ENCODE peak calls at places on chromosomes 3 and 15, in five cellular contexts. T, K, E, Y and W are unnamed samples.

GRCh38 chr3:182725372-182726251 is 67.7 kb upstream of the ATP11B start:
- DNase-seq in E (no peak), T (no peak), Y (no peak), K (no peak), W (no peak)

GRCh38 chr15:77087213-77087612 is 16.3 kb upstream of the TSPAN3 start:
- DNase-seq in K (no peak), Y (no peak), E (no peak), T (no peak), W (no peak)

GRCh38 chr3:127056281-127056680 is 73.4 kb downstream of the PLXNA1 start:
- DNase-seq in K (no peak), T (no peak), E (no peak), Y (no peak), W (no peak)

GRCh38 chr3:125057186-125057850 is 1.5 kb upstream of the HEG1 start:
- DNase-seq in E (peak; percentile 50), T (no peak), Y (no peak), K (peak; percentile 77), W (no peak)

GRCh38 chr3:14223595-14223994 is 45.0 kb downstream of the LSM3 start:
- DNase-seq in K (no peak), T (no peak), E (no peak), Y (no peak), W (no peak)

GRCh38 chr15:67322481-67322880 is 67.9 kb downstream of the IQCH start:
- DNase-seq in E (no peak), T (no peak), Y (no peak), K (no peak), W (no peak)

GRCh38 chr15:40769310-40770146 is at the start of gene C15orf62:
- DNase-seq in E (peak; percentile 41), Y (peak; percentile 30), T (peak; percentile 94), K (no peak), W (no peak)

GRCh38 chr3:14925729-14926591 is 21.4 kb upstream of the NR2C2 start:
- DNase-seq in E (no peak), T (peak; percentile 71), Y (no peak), K (peak; percentile 39), W (no peak)

GRCh38 chr3:58452176-58452575 is 18.5 kb upstream of the PDHB start:
- DNase-seq in K (no peak), E (no peak), Y (no peak), T (no peak), W (no peak)

GRCh38 chr3:53643757-53644156 is 149.3 kb downstream of the CACNA1D start:
- DNase-seq in Y (no peak), K (no peak), T (no peak), E (no peak), W (no peak)
- TF ChIP-seq CTCF in Y (no peak), K (no peak), T (peak; percentile 39), E (no peak), W (no peak)

GRCh38 chr3:155195558-155195957 is 97.9 kb downstream of the STRIT1 start:
- DNase-seq in K (no peak), Y (no peak), E (no peak), T (no peak), W (no peak)

GRCh38 chr3:155192957-155193746 is 100.3 kb downstream of the STRIT1 start:
- DNase-seq in K (no peak), Y (no peak), T (no peak), E (no peak), W (no peak)

GRCh38 chr3:155193868-155194267 is 99.6 kb downstream of the STRIT1 start:
- DNase-seq in E (no peak), K (no peak), Y (no peak), T (no peak), W (no peak)

GRCh38 chr3:155196131-155197075 is 97.1 kb downstream of the STRIT1 start:
- DNase-seq in E (no peak), K (no peak), Y (no peak), T (no peak), W (no peak)

DNA sequence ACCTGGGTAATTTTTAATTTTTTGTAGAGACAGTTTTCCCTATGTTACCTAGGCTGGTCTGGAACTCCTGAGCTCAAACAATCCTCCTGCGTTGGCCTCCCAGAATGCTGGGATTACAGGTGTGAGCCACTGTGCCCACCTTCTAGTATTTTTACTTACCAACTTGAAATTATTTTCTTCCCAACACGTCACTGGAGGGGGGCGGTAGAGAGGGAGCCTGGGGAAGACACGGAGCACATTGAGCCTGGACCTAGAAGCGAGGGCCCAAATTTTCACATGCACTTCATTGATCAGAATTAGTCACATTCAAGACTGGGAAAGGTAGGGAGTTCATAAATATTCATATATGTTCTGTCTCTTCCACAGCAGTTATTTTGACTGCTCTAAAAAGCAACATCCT is 98.5 kb downstream of the STRIT1 start:
- DNase-seq in K (no peak), E (no peak), Y (no peak), T (no peak), W (no peak)
- H3K9me3 ChIP-seq in K (no peaks in the 10 kb centered on the region), E (no peaks in the 10 kb centered on the region), Y (no peaks in the 10 kb centered on the region), T (peaks cover 9% of the 10 kb centered on the region), W (no peaks in the 10 kb centered on the region)

DNA sequence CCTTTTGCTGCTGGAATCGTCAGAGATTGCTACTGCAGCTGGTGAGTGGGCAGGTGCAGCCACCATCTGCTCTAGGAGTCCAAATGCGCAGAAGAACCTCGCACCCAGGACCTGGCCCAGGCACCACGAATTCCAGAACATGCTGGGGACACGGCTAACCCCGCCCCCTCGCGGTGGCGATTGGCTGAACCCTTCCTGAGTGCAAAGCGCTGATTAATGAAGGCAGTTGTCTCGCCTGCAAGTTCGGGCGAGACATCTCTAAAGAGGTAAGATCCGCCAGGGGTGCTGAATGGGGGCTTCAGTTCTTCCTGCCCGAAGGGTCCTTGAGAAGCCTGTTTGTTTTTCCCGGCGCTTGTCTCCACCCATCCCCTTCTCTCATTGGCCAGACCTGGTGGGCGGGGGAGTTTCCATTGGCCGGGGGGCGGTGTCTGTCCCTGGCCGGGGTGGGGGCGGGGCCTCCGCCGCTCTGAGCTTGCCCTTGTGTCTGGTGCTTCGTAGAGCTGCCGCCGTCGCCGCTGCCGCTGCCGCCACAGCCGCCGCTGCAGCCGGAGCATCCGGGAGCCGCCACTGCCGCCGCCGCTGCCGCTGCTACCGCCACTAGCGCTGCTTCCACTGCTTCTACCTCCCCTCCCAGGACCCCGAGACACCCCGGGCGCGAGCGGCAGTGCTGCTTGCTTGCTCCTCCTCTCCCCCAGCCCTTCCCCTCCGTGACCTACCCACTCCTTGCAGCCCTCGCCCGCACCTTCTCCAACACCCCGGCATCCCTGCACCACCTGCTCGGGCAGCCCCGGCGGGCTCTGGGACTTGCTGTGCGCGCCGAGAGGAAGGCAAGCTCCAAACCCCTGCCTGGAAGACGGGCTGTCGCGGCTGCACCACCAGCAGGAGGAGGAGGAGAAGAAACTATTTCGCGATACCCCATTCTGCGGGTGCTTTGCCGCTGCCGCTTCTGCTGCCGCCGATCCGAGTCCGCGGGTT is at the start of gene CADM2:
- DNase-seq in T (no peak), Y (peak; percentile 32), E (peak; percentile 76), K (no peak), W (peak; percentile 89)
- TF ChIP-seq CTCF in T (no peak), Y (no peak), E (peak; percentile 11), K (no peak), W (no peak)

DNA sequence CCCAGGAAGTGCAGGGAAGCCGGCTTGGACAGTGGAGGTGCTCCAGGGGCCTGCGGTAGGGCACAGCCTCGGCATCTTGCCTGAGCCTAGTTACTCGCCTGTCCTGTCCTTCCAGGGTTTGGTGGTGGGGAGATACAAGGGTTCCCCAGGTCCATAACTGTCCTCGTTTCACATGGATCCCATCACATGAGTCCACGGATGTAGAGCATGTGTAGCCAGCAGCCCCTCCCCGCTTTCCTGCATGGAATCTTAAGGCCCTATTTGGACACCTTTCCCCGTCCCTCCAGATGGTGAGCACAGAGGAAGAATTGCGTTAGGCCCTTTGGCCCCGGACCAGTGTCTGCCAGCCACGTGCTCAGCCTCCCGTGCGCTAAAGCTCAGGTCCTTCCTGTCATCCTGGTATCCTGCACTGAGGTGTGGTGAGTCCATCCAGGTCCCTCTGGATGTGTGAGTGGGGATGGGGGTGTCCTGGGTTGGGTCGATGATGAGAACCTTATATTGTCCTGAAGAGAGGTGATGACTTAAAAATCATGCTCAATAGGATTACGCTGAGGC is 230.4 kb downstream of the SNRPN start:
- DNase-seq in E (no peak), K (no peak), T (no peak), Y (no peak), W (peak; percentile 33)
- H3K9me3 ChIP-seq in E (no peaks in the 10 kb centered on the region), K (peaks cover 100% of the 10 kb centered on the region), T (no peaks in the 10 kb centered on the region), Y (no peaks in the 10 kb centered on the region), W (no peaks in the 10 kb centered on the region)

GRCh38 chr3:134189848-134190247 is 60.8 kb downstream of the RYK start:
- DNase-seq in E (no peak), Y (no peak), T (no peak), K (no peak), W (no peak)

GRCh38 chr3:134186391-134186790 is 64.3 kb downstream of the RYK start:
- DNase-seq in T (no peak), K (no peak), Y (no peak), E (no peak), W (no peak)

GRCh38 chr3:134194247-134194646 is 56.4 kb downstream of the RYK start:
- DNase-seq in Y (no peak), T (no peak), E (no peak), K (no peak), W (no peak)

GRCh38 chr3:134190272-134190671 is 60.4 kb downstream of the RYK start:
- DNase-seq in Y (no peak), T (no peak), K (no peak), E (no peak), W (no peak)
- TF ChIP-seq CTCF in Y (no peak), T (no peak), K (peak; percentile 19), E (no peak), W (no peak)